ENCODE peak calls at places on chromosomes 5 and 9, in four cellular contexts. H is ELR, K is esophagus squamous epithelium, Y is AG04450. G is an unnamed sample.

GRCh38 chr9:134301387-134302129 is 24.7 kb upstream of the RXRA start:
- DNase-seq in Y (no peak), H (no peak), K (no peak), G (no peak)

GRCh38 chr9:70352802-70353201 is 61.7 kb downstream of the KLF9 start:
- DNase-seq in K (no peak), H (peak), Y (no peak), G (no peak)

GRCh38 chr9:117709936-117710335 is 5.7 kb downstream of the TLR4 start:
- DNase-seq in K (no peak), H (no peak), Y (no peak), G (no peak)

GRCh38 chr5:65121880-65122436 is 353.2 kb downstream of the CWC27 start:
- DNase-seq in K (no peak), Y (no peak), H (peak), G (peak)

GRCh38 chr5:59724482-59725392 is 168.8 kb downstream of the PDE4D start:
- DNase-seq in H (peak), Y (peak), K (no peak), G (no peak)

GRCh38 chr5:177133119-177133844 is at the start of gene NSD1:
- DNase-seq in H (peak), Y (no peak), K (peak), G (no peak)

GRCh38 chr5:38375423-38375822 is 117.1 kb downstream of the EGFLAM start:
- DNase-seq in K (no peak), Y (no peak), H (no peak), G (no peak)

GRCh38 chr9:4891674-4892073 is 93.4 kb upstream of the JAK2 start:
- DNase-seq in K (no peak), H (no peak), Y (no peak), G (no peak)

GRCh38 chr5:131379723-131380122 is 115.9 kb downstream of the CDC42SE2 start:
- DNase-seq in H (peak), K (no peak), Y (no peak), G (peak)

GRCh38 chr9:78121488-78121887 is 89.9 kb upstream of the GNAQ start:
- DNase-seq in K (no peak), H (peak), Y (peak), G (peak)

GRCh38 chr9:18608371-18608770 is 134.4 kb downstream of the ADAMTSL1 start:
- DNase-seq in Y (no peak), H (no peak), K (no peak), G (no peak)

GRCh38 chr5:171724771-171725609 is 60.6 kb upstream of the SMIM23 start:
- DNase-seq in Y (no peak), H (no peak), K (no peak), G (no peak)

GRCh38 chr9:127520941-127521918 is 69.9 kb downstream of the LRSAM1 start:
- DNase-seq in K (no peak), Y (no peak), H (peak), G (no peak)

GRCh38 chr5:112119527-112119926 is 299.6 kb downstream of the EPB41L4A start:
- DNase-seq in K (no peak), H (no peak), Y (no peak), G (no peak)

GRCh38 chr5:79511945-79512493 is 1.9 kb downstream of the HOMER1 start:
- DNase-seq in H (no peak), Y (no peak), K (no peak), G (no peak)

GRCh38 chr9:88976186-88976887 is 14.9 kb upstream of the S1PR3 start:
- DNase-seq in K (no peak), Y (no peak), H (no peak), G (no peak)

GRCh38 chr9:32570262-32570661 is 2.7 kb downstream of the NDUFB6 start:
- DNase-seq in K (no peak), H (no peak), Y (no peak), G (no peak)

GRCh38 chr9:4117835-4118610 is 181.8 kb downstream of the GLIS3 start:
- DNase-seq in Y (no peak), H (no peak), K (no peak), G (no peak)

GRCh38 chr5:149623473-149623872 is 42.2 kb downstream of the ARHGEF37 start:
- DNase-seq in K (no peak), Y (no peak), H (no peak), G (no peak)

GRCh38 chr9:1050125-1050895 is at the start of gene DMRT2:
- DNase-seq in K (no peak), H (peak), Y (no peak), G (no peak)

GRCh38 chr5:32831630-32832029 is 120.5 kb downstream of the NPR3 start:
- DNase-seq in Y (no peak), K (no peak), H (no peak), G (no peak)

GRCh38 chr9:85377751-85378289 is 363.9 kb downstream of the AGTPBP1 start:
- DNase-seq in K (no peak), H (peak), Y (no peak), G (no peak)

GRCh38 chr5:38078161-38078560 is 180.2 kb upstream of the EGFLAM start:
- DNase-seq in H (peak), K (no peak), Y (no peak), G (no peak)

GRCh38 chr5:125575561-125576504 is 829.4 kb upstream of the ZNF608 start:
- DNase-seq in K (no peak), Y (no peak), H (no peak), G (no peak)

GRCh38 chr5:81631124-81631523 is 119.8 kb downstream of the SSBP2 start:
- DNase-seq in Y (no peak), H (no peak), K (no peak), G (no peak)